ENCODE peak calls at places on chromosomes 12 and 14, in eight cellular contexts. G is body of pancreas, W is transverse colon, N is heart left ventricle, C is sigmoid colon, T is suprapubic skin, S is K562, V is stomach. I is an unnamed sample.

GRCh38 chr14:104149617-104150141 is 11.3 kb downstream of the KIF26A start:
- DNase-seq in V (no peak), T (no peak), W (no peak), N (peak), G (no peak), S (no peak), C (peak), I (no peak)

GRCh38 chr12:111409403-111410228 is 3.9 kb downstream of the SH2B3 start:
- DNase-seq in T (no peak), S (peak), G (peak), W (no peak), V (no peak), N (peak), C (peak), I (no peak)

GRCh38 chr12:78293039-78293686 is 462.5 kb downstream of the NAV3 start:
- DNase-seq in N (no peak), S (no peak), C (no peak), W (no peak), V (no peak), T (no peak), G (no peak), I (no peak)

GRCh38 chr14:102034301-102034700 is 52.5 kb downstream of the HSP90AA1 start:
- DNase-seq in N (no peak), T (no peak), C (no peak), W (no peak), G (no peak), V (no peak), S (no peak), I (no peak)

GRCh38 chr12:52971701-52972329 is 22.9 kb downstream of the KRT18 start:
- DNase-seq in W (peak), C (no peak), S (no peak), N (no peak), V (no peak), T (no peak), G (no peak), I (no peak)

GRCh38 chr12:126233625-126234024 is 1168.4 kb downstream of the AACS start:
- DNase-seq in G (no peak), S (no peak), W (no peak), T (no peak), C (no peak), N (no peak), V (no peak), I (no peak)

GRCh38 chr14:72907886-72908285 is 14.0 kb upstream of the DPF3 start:
- DNase-seq in G (no peak), C (no peak), S (peak), N (no peak), V (no peak), W (no peak), T (no peak), I (no peak)

GRCh38 chr12:79662046-79662811 is 28.5 kb downstream of the PAWR start:
- DNase-seq in G (no peak), C (no peak), T (no peak), N (no peak), S (no peak), W (no peak), V (no peak), I (no peak)

GRCh38 chr14:106631886-106632285 is 1105.5 kb downstream of the TMEM121 start:
- DNase-seq in G (no peak), S (no peak), T (no peak), W (no peak), V (no peak), C (no peak), N (no peak), I (no peak)

GRCh38 chr14:70642313-70643235 is 858 bp downstream of the TTC9 start:
- DNase-seq in T (no peak), G (no peak), C (no peak), N (no peak), V (no peak), S (no peak), W (peak), I (no peak)

GRCh38 chr14:105212541-105213305 is 31.6 kb upstream of the NUDT14 start:
- DNase-seq in N (no peak), S (no peak), T (no peak), G (no peak), V (no peak), C (no peak), W (no peak), I (no peak)

GRCh38 chr14:35378638-35379568 is 25.6 kb downstream of the NFKBIA start:
- DNase-seq in T (no peak), W (peak), G (no peak), N (no peak), S (no peak), V (no peak), C (no peak), I (no peak)

GRCh38 chr12:9363145-9363544 is 154.9 kb upstream of the PZP start:
- DNase-seq in C (no peak), V (no peak), W (no peak), G (no peak), N (no peak), S (peak), T (no peak), I (no peak)

GRCh38 chr12:89016970-89017778 is 335.1 kb downstream of the DUSP6 start:
- DNase-seq in C (peak), S (peak), V (no peak), G (peak), W (no peak), N (peak), T (peak), I (no peak)

GRCh38 chr14:94517248-94517640 is 8.0 kb upstream of the SERPINA12 start:
- DNase-seq in G (no peak), N (no peak), S (no peak), W (no peak), T (no peak), C (no peak), V (no peak), I (no peak)

GRCh38 chr14:63155511-63156189 is 48.6 kb upstream of the RHOJ start:
- DNase-seq in N (no peak), S (no peak), T (no peak), G (no peak), V (no peak), W (no peak), C (no peak), I (no peak)

GRCh38 chr14:79825046-79825521 is 386.2 kb downstream of the DIO2 start:
- DNase-seq in N (no peak), W (no peak), S (no peak), C (no peak), T (no peak), G (no peak), V (no peak), I (no peak)

GRCh38 chr12:120367924-120368788 is 808 bp downstream of the MSI1 start:
- DNase-seq in N (peak), C (no peak), S (no peak), V (no peak), G (no peak), T (no peak), W (peak), I (no peak)

GRCh38 chr12:102059343-102059742 is 2.4 kb downstream of the WASHC3 start:
- DNase-seq in W (no peak), C (no peak), V (no peak), N (no peak), S (peak), T (no peak), G (no peak), I (no peak)

GRCh38 chr14:73613046-73613383 is 698 bp downstream of the ACOT6 start:
- DNase-seq in V (no peak), G (no peak), W (no peak), C (no peak), S (no peak), T (no peak), N (no peak), I (no peak)

GRCh38 chr14:106605548-106606448 is 1079.4 kb downstream of the TMEM121 start:
- DNase-seq in N (no peak), V (peak), W (peak), C (no peak), T (no peak), G (peak), S (peak), I (peak)

GRCh38 chr14:78335531-78335930 is 165.4 kb downstream of the NRXN3 start:
- DNase-seq in S (no peak), G (no peak), W (no peak), C (no peak), T (no peak), V (no peak), N (no peak), I (no peak)

DNA sequence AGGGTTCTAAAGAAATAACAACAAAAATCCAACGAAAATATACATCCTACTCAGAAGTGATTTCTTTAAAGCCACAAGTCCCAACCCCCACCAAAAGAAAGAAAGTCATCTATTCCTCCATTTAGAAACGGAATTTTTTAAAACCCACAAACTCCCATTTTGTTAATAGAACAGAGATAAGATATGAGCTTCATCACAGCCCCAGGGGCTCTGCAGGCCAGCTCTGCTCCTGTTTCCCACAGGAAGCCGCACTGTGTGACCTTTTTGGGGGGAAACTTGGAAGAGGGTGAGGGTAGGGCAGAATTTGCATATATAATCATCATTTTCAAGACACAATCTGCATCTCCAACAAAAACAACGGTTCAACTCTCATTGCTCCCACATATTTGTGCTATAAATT is 2.8 kb downstream of the FBXL14 start:
- DNase-seq in N (no peak), W (no peak), G (no peak), T (no peak), S (no peak), C (no peak), V (no peak), I (no peak)
- H3K4me3 ChIP-seq in N (peak), W (peak), G (peak), T (peak), S (peak), C (peak), V (peak), I (peak)

GRCh38 chr12:2833810-2834209 is 1.0 kb downstream of the NRIP2 start:
- DNase-seq in W (no peak), V (no peak), T (no peak), N (peak), S (no peak), C (no peak), G (no peak), I (no peak)
- TF ChIP-seq POLR2A in W (no peak), V (no peak), T (no peak), N (no peak), S (no peak), C (no peak), G (no peak), I (no peak)

GRCh38 chr12:51217968-51218606 is at the start of gene POU6F1:
- DNase-seq in S (peak), G (peak), W (peak), T (peak), C (peak), N (peak), V (peak), I (no peak)

GRCh38 chr12:51214895-51215294 is 3.0 kb downstream of the POU6F1 start:
- DNase-seq in N (no peak), G (no peak), T (no peak), S (no peak), W (no peak), V (no peak), C (no peak), I (no peak)

GRCh38 chr12:51217133-51217967 is 512 bp downstream of the POU6F1 start:
- DNase-seq in S (peak), T (peak), C (peak), V (peak), W (peak), N (peak), G (peak), I (no peak)

GRCh38 chr12:51218607-51219161 is 822 bp upstream of the POU6F1 start:
- DNase-seq in W (no peak), G (peak), N (no peak), V (peak), S (peak), C (no peak), T (no peak), I (no peak)

GRCh38 chr12:51216652-51217051 is 1.2 kb downstream of the POU6F1 start:
- DNase-seq in G (peak), C (no peak), T (no peak), S (no peak), W (no peak), N (no peak), V (no peak), I (no peak)
- H3K4me3 ChIP-seq in G (peak), C (peak), T (peak), S (peak), W (peak), N (peak), V (peak), I (peak)

GRCh38 chr14:82689948-82690347 is 1156.3 kb upstream of the SEL1L start:
- DNase-seq in C (no peak), V (no peak), T (no peak), S (no peak), G (no peak), N (no peak), W (no peak), I (no peak)
- TF ChIP-seq POLR2A in C (no peak), V (no peak), T (no peak), S (no peak), G (no peak), N (no peak), W (no peak), I (no peak)

GRCh38 chr12:51862947-51863346 is 14.4 kb upstream of the FIGNL2 start:
- DNase-seq in S (no peak), W (no peak), T (no peak), V (no peak), G (no peak), N (no peak), C (no peak), I (no peak)
- H3K4me3 ChIP-seq in S (no peak), W (no peak), T (no peak), V (no peak), G (no peak), N (no peak), C (no peak), I (no peak)

GRCh38 chr12:122089080-122089479 is 10.5 kb downstream of the MLXIP start:
- DNase-seq in N (no peak), C (no peak), V (no peak), G (peak), W (no peak), S (no peak), T (no peak), I (no peak)

GRCh38 chr12:122093098-122093883 is 14.7 kb downstream of the MLXIP start:
- DNase-seq in V (no peak), T (no peak), S (no peak), W (no peak), C (peak), N (no peak), G (peak), I (no peak)

GRCh38 chr12:122087431-122088180 is 9.1 kb downstream of the MLXIP start:
- DNase-seq in C (peak), S (no peak), G (no peak), N (no peak), W (no peak), V (no peak), T (no peak), I (no peak)

GRCh38 chr12:122088181-122088810 is 9.7 kb downstream of the MLXIP start:
- DNase-seq in W (no peak), N (no peak), T (no peak), C (no peak), G (peak), V (no peak), S (no peak), I (no peak)

DNA sequence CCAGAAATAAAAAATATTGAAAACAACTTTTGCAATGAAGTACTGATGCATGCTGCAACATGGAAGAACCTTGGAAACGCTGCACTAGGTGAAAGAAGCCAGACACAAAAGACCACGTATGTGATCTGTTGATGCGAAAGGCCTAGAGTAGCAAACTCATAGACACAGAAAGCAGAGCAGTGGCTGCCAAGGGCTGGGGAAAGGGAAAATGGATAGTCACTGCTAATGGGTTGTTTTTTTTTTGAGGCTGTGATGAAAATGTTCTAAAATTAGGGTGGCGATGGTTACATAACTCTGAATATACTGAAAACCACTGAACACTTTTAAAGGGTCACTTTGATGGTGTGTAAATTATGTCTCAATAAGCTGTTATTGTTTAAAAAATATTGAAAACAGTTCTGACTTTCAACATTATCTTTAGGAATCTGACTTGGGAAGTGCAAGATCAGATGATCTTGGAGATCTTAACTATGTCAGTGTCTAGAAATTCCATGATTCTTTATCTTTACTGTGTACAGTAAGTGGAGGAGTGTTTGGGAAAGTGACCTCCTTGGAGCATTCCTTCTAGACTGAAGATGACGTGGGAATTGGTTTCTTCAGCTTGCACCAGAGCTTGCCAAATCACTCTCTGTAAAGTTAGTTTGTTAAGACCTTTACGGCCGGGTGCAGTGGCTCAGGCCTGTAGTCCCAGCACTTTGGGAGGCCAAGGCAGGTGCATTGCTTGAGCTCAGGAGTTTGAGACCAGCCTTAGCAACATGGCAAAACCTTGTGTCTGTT is 12.4 kb downstream of the MLXIP start:
- DNase-seq in S (no peak), V (no peak), G (no peak), N (no peak), W (no peak), T (no peak), C (peak), I (no peak)
- TF ChIP-seq POLR2A in S (no peak), V (no peak), G (no peak), N (no peak), W (no peak), T (no peak), C (no peak), I (no peak)

DNA sequence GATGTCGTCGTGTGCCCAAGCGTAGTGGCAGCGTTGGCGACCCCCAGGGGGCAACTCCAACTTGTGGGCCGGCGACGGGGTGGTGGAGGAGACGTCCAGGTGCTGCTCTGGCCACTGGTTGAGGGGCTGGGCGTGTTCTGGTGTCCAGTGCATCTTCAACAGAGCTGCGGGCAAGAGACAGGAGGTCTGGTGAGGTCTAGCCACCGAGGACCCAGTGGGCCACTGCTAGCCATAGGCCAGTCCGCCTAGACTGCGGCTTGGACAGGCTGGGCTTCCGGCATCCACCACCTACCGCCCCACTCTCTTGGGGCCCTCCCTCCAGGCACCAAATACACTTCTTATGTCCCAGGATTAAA is 26.3 kb downstream of the FIGNL2 start:
- DNase-seq in S (no peak), G (no peak), W (no peak), N (no peak), V (no peak), C (no peak), T (no peak), I (no peak)
- H3K4me3 ChIP-seq in S (no peak), G (no peak), W (no peak), N (peak), V (peak), C (no peak), T (peak), I (no peak)

DNA sequence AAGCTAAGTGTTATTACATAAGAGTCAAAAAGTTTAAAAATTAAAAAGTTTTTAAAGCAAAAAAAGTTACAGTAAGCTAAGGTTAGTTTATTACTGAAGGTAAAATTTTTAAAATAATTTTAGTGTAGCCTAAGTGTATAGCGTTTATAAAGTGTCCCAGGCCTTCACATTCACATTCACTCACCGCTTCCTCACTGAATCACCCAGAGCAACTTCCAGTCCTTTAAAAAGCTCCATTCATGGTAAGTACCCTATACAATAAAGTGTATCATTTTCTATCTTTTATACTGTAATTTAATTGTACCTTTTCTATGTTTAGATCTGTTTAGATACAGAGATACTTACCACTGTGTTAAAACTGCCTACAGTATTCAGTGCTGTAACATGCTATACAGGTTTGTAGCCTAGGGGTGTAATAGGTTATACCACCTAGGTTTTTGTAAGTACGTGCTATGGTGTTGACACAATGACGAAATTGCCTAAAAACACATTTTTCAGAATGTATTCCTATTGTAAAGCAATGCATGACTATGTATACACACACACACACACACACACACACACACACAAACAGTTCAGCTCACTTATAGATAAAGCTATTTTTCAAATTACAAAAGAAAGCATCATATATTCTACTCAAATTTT is 3.7 kb downstream of the CLEC14A start:
- DNase-seq in S (no peak), W (no peak), N (no peak), V (no peak), G (no peak), T (no peak), C (no peak), I (no peak)
- TF ChIP-seq POLR2A in S (no peak), W (no peak), N (no peak), V (no peak), G (no peak), T (no peak), C (no peak), I (no peak)

GRCh38 chr12:48678561-48679185 is 3.4 kb downstream of the KANSL2 start:
- DNase-seq in N (no peak), W (no peak), T (no peak), V (no peak), G (no peak), S (no peak), C (no peak), I (no peak)
- H3K4me3 ChIP-seq in N (no peak), W (no peak), T (no peak), V (peak), G (no peak), S (peak), C (peak), I (no peak)

GRCh38 chr12:131785763-131786330 is 42.3 kb upstream of the MMP17 start:
- DNase-seq in N (no peak), V (no peak), W (no peak), G (no peak), S (no peak), C (no peak), T (no peak), I (no peak)
- TF ChIP-seq POLR2A in N (no peak), V (no peak), W (no peak), G (no peak), S (no peak), C (no peak), T (no peak), I (no peak)

I was measured in esophagus squamous epithelium.